ENCODE peak calls at places on chromosome 4, in eight cellular contexts. D, H, Z, X, Q, K, W and A are unnamed samples.

GRCh38 chr4:1448589-1449420 is 42.6 kb upstream of the NKX1-1 start:
- DNase-seq in D (no peak), H (no peak), Z (no peak), X (no peak), Q (no peak), K (peak), W (no peak), A (no peak)

GRCh38 chr4:8704632-8705031 is 112.1 kb downstream of the CPZ start:
- DNase-seq in D (no peak), H (peak), Z (no peak), X (no peak), Q (peak), K (no peak), W (peak), A (no peak)

GRCh38 chr4:114636192-114636935 is 37.8 kb downstream of the UGT8 start:
- DNase-seq in D (no peak), H (no peak), Z (no peak), X (no peak), Q (no peak), K (no peak), W (no peak), A (no peak)

GRCh38 chr4:7434766-7435150 is at the start of gene PSAPL1:
- DNase-seq in D (peak), H (no peak), Z (peak), X (peak), Q (peak), K (peak), W (no peak), A (peak)

GRCh38 chr4:117429061-117429460 is 343.7 kb upstream of the TRAM1L1 start:
- DNase-seq in D (no peak), H (no peak), Z (no peak), X (no peak), Q (peak), K (no peak), W (no peak), A (no peak)

GRCh38 chr4:17027495-17027894 is 129.1 kb upstream of the LDB2 start:
- DNase-seq in D (peak), H (no peak), Z (no peak), X (peak), Q (no peak), K (no peak), W (no peak), A (peak)

GRCh38 chr4:75030028-75030427 is 97.1 kb downstream of the PARM1 start:
- DNase-seq in D (no peak), H (no peak), Z (no peak), X (no peak), Q (no peak), K (no peak), W (no peak), A (no peak)

GRCh38 chr4:76597423-76597979 is 162.5 kb downstream of the SHROOM3 start:
- DNase-seq in D (no peak), H (no peak), Z (no peak), X (no peak), Q (no peak), K (no peak), W (no peak), A (peak)

GRCh38 chr4:98959411-98959810 is 30.5 kb upstream of the EIF4E start:
- DNase-seq in D (no peak), H (no peak), Z (no peak), X (no peak), Q (no peak), K (no peak), W (no peak), A (no peak)

DNA sequence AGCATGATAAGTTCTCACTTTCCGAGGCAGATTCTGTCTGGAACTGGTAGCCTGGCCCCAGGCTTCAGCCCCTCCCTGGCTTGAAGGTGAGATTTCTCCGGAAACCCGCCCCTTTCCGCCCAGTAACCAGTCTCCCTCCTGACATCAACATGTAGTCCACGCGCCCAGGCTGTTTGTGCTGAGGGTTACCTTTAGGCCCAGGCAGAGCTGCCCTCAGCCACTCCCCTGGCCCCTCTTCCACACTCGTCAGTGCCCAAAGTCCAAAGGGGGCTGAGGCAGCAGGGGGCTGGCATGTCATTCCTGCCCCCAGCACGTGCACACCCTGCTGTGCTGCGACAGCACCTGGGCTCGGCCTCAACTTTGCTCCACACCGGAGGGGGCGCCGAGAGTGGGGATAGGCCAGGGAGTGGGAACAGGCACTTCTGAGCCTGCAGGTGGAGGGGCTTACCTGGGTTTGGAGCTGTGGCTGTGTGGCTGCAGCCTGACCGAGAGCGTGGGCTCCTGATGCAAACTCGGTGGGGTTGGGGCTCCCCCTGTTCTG is 69.5 kb upstream of the ANK2 start:
- DNase-seq in D (no peak), H (no peak), Z (no peak), X (no peak), Q (peak), K (no peak), W (no peak), A (no peak)
- TF ChIP-seq CTCF in D (no peak), H (no peak), Z (no peak), X (no peak), Q (no peak), K (no peak), W (no peak), A (no peak)

GRCh38 chr4:163755013-163755412 is 260.5 kb downstream of the TMA16 start:
- DNase-seq in D (peak), H (no peak), Z (no peak), X (peak), Q (no peak), K (no peak), W (no peak), A (peak)
- TF ChIP-seq CTCF in D (peak), H (no peak), Z (peak), X (peak), Q (no peak), K (peak), W (peak), A (peak)

GRCh38 chr4:161419822-161420221 is 744.0 kb downstream of the FSTL5 start:
- DNase-seq in D (no peak), H (no peak), Z (no peak), X (no peak), Q (peak), K (no peak), W (no peak), A (peak)
- TF ChIP-seq CTCF in D (peak), H (peak), Z (no peak), X (no peak), Q (peak), K (no peak), W (no peak), A (no peak)

GRCh38 chr4:4519296-4519898 is 22.5 kb downstream of the STX18 start:
- DNase-seq in D (peak), H (no peak), Z (peak), X (peak), Q (no peak), K (no peak), W (no peak), A (peak)
- TF ChIP-seq CTCF in D (peak), H (peak), Z (peak), X (peak), Q (peak), K (peak), W (peak), A (peak)

GRCh38 chr4:47483722-47484121 is 1.4 kb upstream of the ATP10D start:
- DNase-seq in D (no peak), H (no peak), Z (no peak), X (no peak), Q (no peak), K (no peak), W (no peak), A (no peak)
- TF ChIP-seq CTCF in D (no peak), H (no peak), Z (no peak), X (no peak), Q (no peak), K (no peak), W (no peak), A (no peak)

GRCh38 chr4:143207555-143207954 is 22.8 kb downstream of the USP38 start:
- DNase-seq in D (peak), H (no peak), Z (no peak), X (peak), Q (no peak), K (no peak), W (no peak), A (peak)
- TF ChIP-seq CTCF in D (peak), H (peak), Z (peak), X (peak), Q (no peak), K (peak), W (peak), A (peak)